ENCODE peak calls at places on chromosomes 7 and 10, in nine cellular contexts. One of them, this sample, is unnamed.

GRCh38 chr7:104584620-104585019 is 256.2 kb downstream of the LHFPL3 start:
- DNase-seq in T-helper 9 cell: no peak
- DNase-seq in neural progenitor cell: no peak
- DNase-seq in activated T-helper 1 cell treated with anti-CD3 and anti-CD28 coated beads, Interleukin-2, amount 50 U/mL, for 16 hours: no peak
- DNase-seq in myocyte: no peak
- DNase-seq in activated CD4-positive, alpha-beta T cell treated with anti-CD3 and anti-CD28 coated beads, Interleukin-2, amount 10 ng/mL, durations not matched to agents 7 days and 5 days: no peak
- DNase-seq in NB4: no peak
- DNase-seq in AG10803: no peak
- DNase-seq in psoas muscle: no peak
- DNase-seq in this sample: no peak

GRCh38 chr10:87845624-87846377 is 17.5 kb downstream of the KLLN start:
- DNase-seq in activated CD4-positive, alpha-beta T cell treated with anti-CD3 and anti-CD28 coated beads, Interleukin-2, amount 10 ng/mL, durations not matched to agents 7 days and 5 days: no peak
- DNase-seq in psoas muscle: no peak
- DNase-seq in neural progenitor cell: peak
- DNase-seq in T-helper 9 cell: no peak
- DNase-seq in NB4: no peak
- DNase-seq in activated T-helper 1 cell treated with anti-CD3 and anti-CD28 coated beads, Interleukin-2, amount 50 U/mL, for 16 hours: no peak
- DNase-seq in AG10803: peak
- DNase-seq in myocyte: no peak
- DNase-seq in this sample: no peak

GRCh38 chr7:36796850-36797618 is 72.7 kb upstream of the AOAH start:
- DNase-seq in T-helper 9 cell: no peak
- DNase-seq in activated T-helper 1 cell treated with anti-CD3 and anti-CD28 coated beads, Interleukin-2, amount 50 U/mL, for 16 hours: no peak
- DNase-seq in NB4: no peak
- DNase-seq in AG10803: no peak
- DNase-seq in myocyte: no peak
- DNase-seq in psoas muscle: no peak
- DNase-seq in activated CD4-positive, alpha-beta T cell treated with anti-CD3 and anti-CD28 coated beads, Interleukin-2, amount 10 ng/mL, durations not matched to agents 7 days and 5 days: no peak
- DNase-seq in neural progenitor cell: no peak
- DNase-seq in this sample: no peak

GRCh38 chr10:127947206-127947605 is 40.3 kb downstream of the PTPRE start:
- DNase-seq in myocyte: no peak
- DNase-seq in T-helper 9 cell: no peak
- DNase-seq in NB4: peak
- DNase-seq in AG10803: no peak
- DNase-seq in psoas muscle: no peak
- DNase-seq in neural progenitor cell: no peak
- DNase-seq in activated CD4-positive, alpha-beta T cell treated with anti-CD3 and anti-CD28 coated beads, Interleukin-2, amount 10 ng/mL, durations not matched to agents 7 days and 5 days: no peak
- DNase-seq in activated T-helper 1 cell treated with anti-CD3 and anti-CD28 coated beads, Interleukin-2, amount 50 U/mL, for 16 hours: no peak
- DNase-seq in this sample: no peak

GRCh38 chr7:68244411-68244810 is 1247.8 kb downstream of the TYW1 start:
- DNase-seq in neural progenitor cell: no peak
- DNase-seq in activated CD4-positive, alpha-beta T cell treated with anti-CD3 and anti-CD28 coated beads, Interleukin-2, amount 10 ng/mL, durations not matched to agents 7 days and 5 days: no peak
- DNase-seq in NB4: no peak
- DNase-seq in activated T-helper 1 cell treated with anti-CD3 and anti-CD28 coated beads, Interleukin-2, amount 50 U/mL, for 16 hours: no peak
- DNase-seq in myocyte: no peak
- DNase-seq in AG10803: no peak
- DNase-seq in T-helper 9 cell: no peak
- DNase-seq in psoas muscle: no peak
- DNase-seq in this sample: no peak

GRCh38 chr7:23018747-23019146 is 4.8 kb upstream of the HYCC1 start:
- DNase-seq in activated CD4-positive, alpha-beta T cell treated with anti-CD3 and anti-CD28 coated beads, Interleukin-2, amount 10 ng/mL, durations not matched to agents 7 days and 5 days: no peak
- DNase-seq in NB4: no peak
- DNase-seq in T-helper 9 cell: no peak
- DNase-seq in myocyte: no peak
- DNase-seq in AG10803: no peak
- DNase-seq in psoas muscle: no peak
- DNase-seq in neural progenitor cell: peak
- DNase-seq in activated T-helper 1 cell treated with anti-CD3 and anti-CD28 coated beads, Interleukin-2, amount 50 U/mL, for 16 hours: no peak
- DNase-seq in this sample: no peak

GRCh38 chr10:101950227-101950626 is 105.7 kb downstream of the ARMH3 start:
- DNase-seq in neural progenitor cell: no peak
- DNase-seq in AG10803: no peak
- DNase-seq in T-helper 9 cell: no peak
- DNase-seq in activated T-helper 1 cell treated with anti-CD3 and anti-CD28 coated beads, Interleukin-2, amount 50 U/mL, for 16 hours: no peak
- DNase-seq in myocyte: no peak
- DNase-seq in activated CD4-positive, alpha-beta T cell treated with anti-CD3 and anti-CD28 coated beads, Interleukin-2, amount 10 ng/mL, durations not matched to agents 7 days and 5 days: no peak
- DNase-seq in psoas muscle: no peak
- DNase-seq in NB4: no peak
- DNase-seq in this sample: no peak

GRCh38 chr10:60536529-60537114 is 146.9 kb upstream of the ANK3 start:
- DNase-seq in neural progenitor cell: no peak
- DNase-seq in psoas muscle: no peak
- DNase-seq in NB4: no peak
- DNase-seq in AG10803: peak
- DNase-seq in activated CD4-positive, alpha-beta T cell treated with anti-CD3 and anti-CD28 coated beads, Interleukin-2, amount 10 ng/mL, durations not matched to agents 7 days and 5 days: peak
- DNase-seq in T-helper 9 cell: no peak
- DNase-seq in myocyte: peak
- DNase-seq in activated T-helper 1 cell treated with anti-CD3 and anti-CD28 coated beads, Interleukin-2, amount 50 U/mL, for 16 hours: no peak
- DNase-seq in this sample: no peak

GRCh38 chr7:29989257-29989995 is at the start of gene SCRN1:
- DNase-seq in activated CD4-positive, alpha-beta T cell treated with anti-CD3 and anti-CD28 coated beads, Interleukin-2, amount 10 ng/mL, durations not matched to agents 7 days and 5 days: peak
- DNase-seq in neural progenitor cell: peak
- DNase-seq in T-helper 9 cell: no peak
- DNase-seq in psoas muscle: peak
- DNase-seq in NB4: peak
- DNase-seq in activated T-helper 1 cell treated with anti-CD3 and anti-CD28 coated beads, Interleukin-2, amount 50 U/mL, for 16 hours: no peak
- DNase-seq in myocyte: peak
- DNase-seq in AG10803: peak
- DNase-seq in this sample: peak

GRCh38 chr10:70448236-70448635 is 6.8 kb upstream of the NODAL start:
- DNase-seq in neural progenitor cell: no peak
- DNase-seq in activated CD4-positive, alpha-beta T cell treated with anti-CD3 and anti-CD28 coated beads, Interleukin-2, amount 10 ng/mL, durations not matched to agents 7 days and 5 days: no peak
- DNase-seq in psoas muscle: no peak
- DNase-seq in AG10803: no peak
- DNase-seq in myocyte: peak
- DNase-seq in activated T-helper 1 cell treated with anti-CD3 and anti-CD28 coated beads, Interleukin-2, amount 50 U/mL, for 16 hours: no peak
- DNase-seq in T-helper 9 cell: no peak
- DNase-seq in NB4: no peak
- DNase-seq in this sample: no peak

GRCh38 chr7:1473864-1474512 is 14.7 kb upstream of the MICALL2 start:
- DNase-seq in myocyte: peak
- DNase-seq in AG10803: peak
- DNase-seq in psoas muscle: peak
- DNase-seq in neural progenitor cell: peak
- DNase-seq in activated CD4-positive, alpha-beta T cell treated with anti-CD3 and anti-CD28 coated beads, Interleukin-2, amount 10 ng/mL, durations not matched to agents 7 days and 5 days: peak
- DNase-seq in activated T-helper 1 cell treated with anti-CD3 and anti-CD28 coated beads, Interleukin-2, amount 50 U/mL, for 16 hours: peak
- DNase-seq in T-helper 9 cell: peak
- DNase-seq in NB4: peak
- DNase-seq in this sample: peak

GRCh38 chr7:65438593-65438992 is 64.9 kb downstream of the ZNF92 start:
- DNase-seq in neural progenitor cell: no peak
- DNase-seq in NB4: peak
- DNase-seq in T-helper 9 cell: no peak
- DNase-seq in AG10803: peak
- DNase-seq in myocyte: peak
- DNase-seq in psoas muscle: no peak
- DNase-seq in activated T-helper 1 cell treated with anti-CD3 and anti-CD28 coated beads, Interleukin-2, amount 50 U/mL, for 16 hours: no peak
- DNase-seq in activated CD4-positive, alpha-beta T cell treated with anti-CD3 and anti-CD28 coated beads, Interleukin-2, amount 10 ng/mL, durations not matched to agents 7 days and 5 days: no peak
- DNase-seq in this sample: no peak

GRCh38 chr7:87231715-87232114 is 12.2 kb upstream of the TMEM243 start:
- DNase-seq in activated CD4-positive, alpha-beta T cell treated with anti-CD3 and anti-CD28 coated beads, Interleukin-2, amount 10 ng/mL, durations not matched to agents 7 days and 5 days: no peak
- DNase-seq in T-helper 9 cell: no peak
- DNase-seq in NB4: no peak
- DNase-seq in psoas muscle: no peak
- DNase-seq in neural progenitor cell: no peak
- DNase-seq in activated T-helper 1 cell treated with anti-CD3 and anti-CD28 coated beads, Interleukin-2, amount 50 U/mL, for 16 hours: no peak
- DNase-seq in myocyte: peak
- DNase-seq in AG10803: peak
- DNase-seq in this sample: no peak

GRCh38 chr10:124461642-124462347 is at the start of gene LHPP:
- DNase-seq in activated T-helper 1 cell treated with anti-CD3 and anti-CD28 coated beads, Interleukin-2, amount 50 U/mL, for 16 hours: peak
- DNase-seq in psoas muscle: peak
- DNase-seq in neural progenitor cell: peak
- DNase-seq in activated CD4-positive, alpha-beta T cell treated with anti-CD3 and anti-CD28 coated beads, Interleukin-2, amount 10 ng/mL, durations not matched to agents 7 days and 5 days: peak
- DNase-seq in T-helper 9 cell: peak
- DNase-seq in myocyte: peak
- DNase-seq in NB4: peak
- DNase-seq in AG10803: peak
- DNase-seq in this sample: peak

This sample was measured in tibial artery.